ENCODE peak calls at places on chromosomes 6 and 20, in four cellular contexts. U, N, A and L are unnamed samples.

GRCh38 chr6:31114540-31114876 is at the start of gene PSORS1C1:
- DNase-seq in A (no peak), N (no peak), U (no peak), L (peak)

GRCh38 chr6:155224618-155225017 is 39.2 kb upstream of the CLDN20 start:
- DNase-seq in N (no peak), A (no peak), U (no peak), L (no peak)

GRCh38 chr6:7727951-7728854 is 2.3 kb downstream of the BMP6 start:
- DNase-seq in U (peak), A (no peak), N (no peak), L (no peak)

GRCh38 chr20:58233881-58234528 is 5.6 kb upstream of the ANKRD60 start:
- DNase-seq in N (no peak), A (peak), U (peak), L (peak)

GRCh38 chr20:34300809-34301586 is 2.2 kb downstream of the AHCY start:
- DNase-seq in A (no peak), U (peak), N (no peak), L (peak)

GRCh38 chr6:170106906-170107525 is 183.9 kb downstream of the DLL1 start:
- DNase-seq in N (no peak), U (no peak), A (no peak), L (no peak)

GRCh38 chr6:157037165-157037564 is 260.0 kb downstream of the ARID1B start:
- DNase-seq in A (no peak), N (no peak), U (no peak), L (no peak)

GRCh38 chr6:115613488-115613887 is 447.2 kb downstream of the FRK start:
- DNase-seq in N (no peak), U (no peak), A (no peak), L (no peak)

GRCh38 chr20:42961771-42962170 is 227.9 kb downstream of the PTPRT start:
- DNase-seq in U (peak), N (no peak), A (no peak), L (no peak)

GRCh38 chr20:35908007-35908406 is 46.3 kb downstream of the SCAND1 start:
- DNase-seq in A (no peak), U (peak), N (no peak), L (no peak)

GRCh38 chr20:53914091-53914860 is 156.1 kb downstream of the BCAS1 start:
- DNase-seq in U (no peak), A (no peak), N (no peak), L (no peak)

GRCh38 chr20:51434556-51435256 is 107.8 kb downstream of the NFATC2 start:
- DNase-seq in A (no peak), N (no peak), U (no peak), L (no peak)

GRCh38 chr6:139037490-139037889 is 8.9 kb downstream of the ABRACL start:
- DNase-seq in U (no peak), N (no peak), A (no peak), L (no peak)

GRCh38 chr6:88914180-88914579 is 49.2 kb downstream of the RNGTT start:
- DNase-seq in A (no peak), N (no peak), U (no peak), L (no peak)

DNA sequence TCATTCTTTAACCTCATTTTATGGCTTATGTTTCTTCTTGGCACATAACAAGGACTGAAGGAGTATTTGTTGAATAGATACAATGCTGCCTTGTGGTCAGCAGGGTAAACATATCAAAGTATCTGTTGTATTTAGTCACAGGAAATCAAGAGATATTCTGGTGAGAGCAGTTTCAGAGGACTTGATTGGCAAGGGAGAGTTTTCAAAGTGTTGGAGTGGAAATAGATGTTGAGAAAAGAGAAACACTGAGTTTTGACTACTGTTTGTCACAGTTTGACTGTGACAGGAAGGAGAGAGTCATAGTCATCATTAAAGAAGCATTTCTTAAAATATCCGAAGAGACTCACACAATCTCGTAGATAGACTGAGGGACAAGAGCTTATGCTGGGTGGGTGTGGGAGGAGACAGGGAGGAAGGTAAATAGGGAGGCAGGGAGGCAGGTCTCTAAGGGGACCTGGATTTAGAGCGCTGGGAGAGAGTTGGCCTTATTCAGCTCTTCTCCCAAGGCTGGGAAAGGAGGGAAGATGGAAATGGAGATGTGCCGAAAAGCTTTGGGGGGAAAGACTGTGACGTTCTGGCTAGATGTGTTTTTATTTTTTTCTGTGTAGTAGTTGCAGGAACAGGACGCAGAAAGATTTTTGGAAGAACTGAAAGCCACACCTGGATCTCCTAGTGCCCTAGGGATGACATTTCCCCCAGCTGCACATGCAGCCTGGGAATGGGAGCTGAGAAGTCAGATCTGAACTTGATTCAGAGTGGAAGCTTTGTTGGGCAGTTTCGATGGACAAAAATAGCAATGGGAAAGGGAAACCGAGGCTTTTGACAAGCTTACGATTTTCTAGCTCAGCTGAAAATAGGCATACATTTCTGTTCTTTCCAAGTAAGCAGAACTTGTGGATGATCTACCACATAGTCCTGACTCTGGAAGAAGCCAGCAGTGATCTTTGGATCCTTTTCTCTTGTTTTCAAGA is 65.0 kb upstream of the IFNGR1 start:
- DNase-seq in N (peak), A (no peak), U (no peak), L (peak)
- TF ChIP-seq MAX in N (no peak), A (no peak), U (no peak), L (no peak)

GRCh38 chr6:26216015-26216885 is 129.0 kb downstream of the HFE start:
- DNase-seq in N (peak), U (no peak), A (peak), L (peak)

GRCh38 chr6:26218824-26219223 is 131.6 kb downstream of the HFE start:
- DNase-seq in A (peak), U (no peak), N (no peak), L (no peak)

GRCh38 chr6:26215200-26216014 is 128.2 kb downstream of the HFE start:
- DNase-seq in A (no peak), U (no peak), N (no peak), L (peak)

GRCh38 chr6:26216886-26217713 is 129.9 kb downstream of the HFE start:
- DNase-seq in A (peak), U (peak), N (no peak), L (peak)

DNA sequence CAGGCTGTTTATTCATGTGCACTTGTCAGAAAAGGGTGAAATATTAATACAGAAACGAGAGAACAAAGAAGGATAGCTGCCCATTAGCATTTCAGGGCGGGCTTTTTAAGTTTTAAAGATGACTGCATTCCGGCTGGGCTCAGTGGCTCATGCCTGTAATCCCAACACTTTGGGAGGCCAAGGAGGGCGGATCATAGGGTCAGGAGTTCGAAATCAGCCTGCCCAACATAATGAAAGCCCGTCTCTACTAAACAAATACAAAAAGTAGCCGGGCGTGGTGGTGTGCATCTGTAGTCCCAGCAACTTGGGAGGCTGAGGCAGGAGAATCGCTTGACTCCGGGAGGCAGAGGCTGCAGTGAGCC is 130.5 kb downstream of the HFE start:
- DNase-seq in U (no peak), N (no peak), A (no peak), L (no peak)
- TF ChIP-seq ETV6 in U (no peak), N (no peak), A (no peak), L (no peak)

GRCh38 chr6:81621816-81622395 is 130.6 kb downstream of the TENT5A start:
- DNase-seq in A (no peak), N (no peak), U (no peak), L (no peak)

GRCh38 chr6:81623106-81623834 is 129.2 kb downstream of the TENT5A start:
- DNase-seq in U (no peak), A (no peak), N (no peak), L (no peak)

GRCh38 chr6:81625216-81625615 is 127.3 kb downstream of the TENT5A start:
- DNase-seq in N (no peak), A (no peak), U (no peak), L (no peak)

GRCh38 chr6:81624443-81624842 is 128.0 kb downstream of the TENT5A start:
- DNase-seq in N (no peak), U (no peak), A (no peak), L (no peak)
- TF ChIP-seq MAX in N (no peak), U (no peak), A (no peak), L (no peak)

DNA sequence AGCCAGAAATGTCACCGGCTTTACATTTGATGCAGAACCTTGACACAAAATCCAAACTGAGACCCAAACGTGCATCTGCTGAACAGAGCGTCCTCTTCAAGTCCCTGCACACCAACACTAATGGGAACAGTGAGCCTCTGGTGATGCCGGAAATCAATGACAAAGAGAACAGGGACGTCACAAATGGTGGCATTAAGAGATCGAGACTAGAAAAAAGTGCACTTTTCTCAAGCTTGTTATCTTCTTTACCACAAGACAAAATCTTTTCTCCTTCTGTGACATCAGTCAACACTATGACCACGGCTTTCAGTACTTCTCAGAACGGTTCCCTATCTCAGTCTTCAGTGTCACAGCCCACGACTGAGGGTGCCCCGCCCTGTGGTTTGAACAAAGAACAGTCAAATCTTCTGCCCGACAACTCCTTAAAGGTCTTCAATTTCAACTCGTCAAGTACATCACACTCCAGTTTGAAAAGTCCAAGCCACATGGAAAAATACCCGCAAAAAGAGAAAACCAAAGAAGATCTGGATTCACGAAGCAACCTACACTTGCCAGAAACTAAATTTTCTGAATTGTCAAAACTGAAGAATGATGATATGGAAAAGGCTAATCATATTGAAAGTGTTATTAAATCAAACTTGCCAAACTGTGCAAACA is 108.5 kb downstream of the RTN4IP1 start:
- DNase-seq in A (peak), U (no peak), N (peak), L (no peak)
- TF ChIP-seq ETV6 in A (no peak), U (no peak), N (no peak), L (no peak)

DNA sequence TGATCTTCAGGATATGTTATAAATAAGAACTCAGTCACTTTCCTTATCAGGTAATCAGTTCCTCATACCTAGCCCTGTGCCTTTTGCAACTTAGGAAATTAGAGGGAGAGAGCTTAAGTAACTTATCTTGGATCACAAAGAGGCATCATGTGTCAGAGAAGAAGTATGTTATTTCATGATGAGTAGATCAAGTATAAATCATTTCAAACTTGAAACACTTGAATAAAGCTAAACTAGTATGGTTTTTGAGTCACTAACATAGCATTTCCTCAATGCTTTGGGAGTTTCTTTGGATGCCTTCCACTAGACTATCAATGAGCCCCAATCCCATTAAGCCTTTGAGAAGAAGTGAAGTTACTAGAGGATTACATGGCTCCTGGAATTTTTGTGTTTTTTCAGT is 102.6 kb upstream of the TNFAIP3 start:
- DNase-seq in U (no peak), N (no peak), A (no peak), L (no peak)
- TF ChIP-seq MAX in U (no peak), N (no peak), A (no peak), L (no peak)

GRCh38 chr20:44962483-44962882 is 2.3 kb upstream of the TOMM34 start:
- DNase-seq in U (no peak), A (no peak), N (no peak), L (no peak)

GRCh38 chr20:44963325-44964215 is 2.7 kb upstream of the STK4 start:
- DNase-seq in N (no peak), A (no peak), U (no peak), L (no peak)

GRCh38 chr20:44961024-44961866 is 1.0 kb upstream of the TOMM34 start:
- DNase-seq in U (no peak), N (no peak), A (no peak), L (peak)

GRCh38 chr20:44959896-44960852 is at the start of gene TOMM34:
- DNase-seq in U (peak), A (peak), N (no peak), L (peak)

DNA sequence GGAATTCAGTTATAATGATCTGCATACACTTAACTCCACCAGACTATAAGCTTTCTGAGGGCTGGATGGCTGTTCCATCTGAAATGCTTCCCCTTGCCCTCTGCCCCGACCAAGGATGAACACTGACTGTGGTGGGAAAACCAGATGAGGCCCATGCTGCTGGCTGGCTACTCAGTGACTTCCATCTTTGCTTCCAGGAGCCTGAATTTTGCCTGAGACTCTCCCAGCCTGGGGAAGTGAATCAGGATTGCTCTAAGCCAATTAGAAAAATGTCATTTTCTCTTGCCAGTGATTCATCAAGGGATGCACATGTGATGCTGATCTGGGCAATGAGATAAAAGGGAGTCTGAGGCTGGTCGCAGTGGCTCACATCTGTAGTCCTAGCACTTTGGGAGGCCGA is 1.7 kb upstream of the TOMM34 start:
- DNase-seq in U (no peak), A (no peak), N (no peak), L (peak)
- TF ChIP-seq ETV6 in U (no peak), A (no peak), N (no peak), L (no peak)